ENCODE peak calls at places on chromosomes 7 and 10, in five cellular contexts. I is uterus, V is endothelial cell of umbilical vein, N is heart left ventricle, Y is IMR-90. R is an unnamed sample.

GRCh38 chr7:46682841-46683624 is 762.0 kb upstream of the IGFBP3 start:
- DNase-seq in N (no peak), I (no peak), V (no peak), Y (peak), R (no peak)

GRCh38 chr7:32519763-32520162 is 24.5 kb downstream of the AVL9 start:
- DNase-seq in Y (no peak), N (no peak), I (no peak), V (no peak), R (no peak)

GRCh38 chr7:122143376-122143750 is 686 bp downstream of the AASS start:
- DNase-seq in N (peak), V (peak), I (peak), Y (peak), R (peak)

GRCh38 chr10:7896297-7896696 is 78.0 kb downstream of the TAF3 start:
- DNase-seq in I (no peak), V (no peak), N (no peak), Y (no peak), R (no peak)

GRCh38 chr10:2944788-2945187 is 122.6 kb upstream of the PFKP start:
- DNase-seq in I (no peak), V (no peak), Y (no peak), N (no peak), R (no peak)

GRCh38 chr10:35208536-35208935 is 81.9 kb downstream of the CREM start:
- DNase-seq in N (no peak), I (no peak), Y (no peak), V (no peak), R (no peak)

GRCh38 chr7:94698275-94698674 is 42.3 kb upstream of the SGCE start:
- DNase-seq in I (no peak), N (no peak), Y (peak), V (peak), R (no peak)

GRCh38 chr10:126496771-126497545 is 108.7 kb upstream of the ADAM12 start:
- DNase-seq in N (no peak), I (no peak), Y (no peak), V (no peak), R (no peak)

GRCh38 chr7:149732111-149732561 is 41.3 kb downstream of the ZNF467 start:
- DNase-seq in Y (no peak), N (no peak), V (no peak), I (no peak), R (no peak)

GRCh38 chr10:76089626-76090185 is 658.3 kb downstream of the LRMDA start:
- DNase-seq in Y (no peak), I (no peak), V (no peak), N (no peak), R (no peak)

GRCh38 chr10:80515511-80515910 is 22.2 kb upstream of the SH2D4B start:
- DNase-seq in Y (no peak), N (no peak), I (no peak), V (no peak), R (no peak)

GRCh38 chr7:94064541-94065191 is 60.5 kb upstream of the BET1 start:
- DNase-seq in N (no peak), I (no peak), V (peak), Y (peak), R (no peak)

GRCh38 chr7:77657427-77658331 is 38.6 kb upstream of the RSBN1L start:
- DNase-seq in Y (peak), I (no peak), N (no peak), V (peak), R (no peak)

GRCh38 chr7:8481096-8481495 is 47.7 kb downstream of the NXPH1 start:
- DNase-seq in I (no peak), V (no peak), Y (no peak), N (no peak), R (no peak)

GRCh38 chr7:152624218-152624617 is 51.7 kb downstream of the XRCC2 start:
- DNase-seq in I (no peak), Y (no peak), N (no peak), V (no peak), R (no peak)

GRCh38 chr7:85068796-85069195 is 118.1 kb downstream of the SEMA3D start:
- DNase-seq in Y (peak), V (peak), N (no peak), I (no peak), R (no peak)

GRCh38 chr7:121107923-121108498 is 119.5 kb downstream of the CPED1 start:
- DNase-seq in I (no peak), N (no peak), V (peak), Y (peak), R (no peak)

GRCh38 chr10:43398939-43399871 is 9.8 kb downstream of the HNRNPF start:
- DNase-seq in I (no peak), Y (peak), N (no peak), V (no peak), R (no peak)

GRCh38 chr10:34723746-34724145 is 91.3 kb downstream of the PARD3 start:
- DNase-seq in Y (peak), I (peak), N (no peak), V (peak), R (peak)

GRCh38 chr10:89283174-89283987 is 18.5 kb upstream of the IFIT2 start:
- DNase-seq in Y (peak), N (no peak), V (no peak), I (no peak), R (no peak)

GRCh38 chr10:25758041-25758457 is 176.0 kb upstream of the MYO3A start:
- DNase-seq in I (no peak), N (no peak), V (no peak), Y (no peak), R (peak)

GRCh38 chr10:129386415-129387257 is 80.4 kb upstream of the MGMT start:
- DNase-seq in I (no peak), N (no peak), Y (no peak), V (peak), R (no peak)

GRCh38 chr10:129511086-129511485 is 44.0 kb downstream of the MGMT start:
- DNase-seq in I (no peak), N (no peak), V (no peak), Y (no peak), R (no peak)

GRCh38 chr10:79293841-79294705 is 53.2 kb upstream of the PPIF start:
- DNase-seq in I (no peak), Y (peak), V (peak), N (no peak), R (no peak)

GRCh38 chr7:139811106-139811505 is 18.0 kb upstream of the TBXAS1 start:
- DNase-seq in V (no peak), Y (peak), N (no peak), I (no peak), R (no peak)

GRCh38 chr10:62885656-62886461 is 69.7 kb upstream of the EGR2 start:
- DNase-seq in V (no peak), I (no peak), N (no peak), Y (peak), R (no peak)

GRCh38 chr7:45915606-45916005 is 5.5 kb downstream of the IGFBP3 start:
- DNase-seq in Y (peak), I (no peak), N (no peak), V (no peak), R (no peak)

GRCh38 chr10:129380279-129380678 is 86.8 kb upstream of the MGMT start:
- DNase-seq in I (no peak), Y (no peak), V (no peak), N (no peak), R (no peak)

GRCh38 chr7:36671432-36671829 is 52.9 kb downstream of the AOAH start:
- DNase-seq in Y (no peak), V (no peak), I (no peak), N (no peak), R (no peak)

GRCh38 chr10:130739757-130740145 is 571.8 kb downstream of the TCERG1L start:
- DNase-seq in I (no peak), Y (no peak), N (no peak), V (no peak), R (no peak)

GRCh38 chr7:98863601-98864000 is 6.2 kb downstream of the TMEM130 start:
- DNase-seq in I (no peak), V (no peak), N (no peak), Y (no peak), R (no peak)

GRCh38 chr7:106978425-106979386 is 65.8 kb upstream of the PRKAR2B start:
- DNase-seq in V (no peak), N (no peak), Y (no peak), I (no peak), R (no peak)
- TF ChIP-seq POLR2A in V (no peak), N (no peak), Y (no peak), I (no peak), R (no peak)

DNA sequence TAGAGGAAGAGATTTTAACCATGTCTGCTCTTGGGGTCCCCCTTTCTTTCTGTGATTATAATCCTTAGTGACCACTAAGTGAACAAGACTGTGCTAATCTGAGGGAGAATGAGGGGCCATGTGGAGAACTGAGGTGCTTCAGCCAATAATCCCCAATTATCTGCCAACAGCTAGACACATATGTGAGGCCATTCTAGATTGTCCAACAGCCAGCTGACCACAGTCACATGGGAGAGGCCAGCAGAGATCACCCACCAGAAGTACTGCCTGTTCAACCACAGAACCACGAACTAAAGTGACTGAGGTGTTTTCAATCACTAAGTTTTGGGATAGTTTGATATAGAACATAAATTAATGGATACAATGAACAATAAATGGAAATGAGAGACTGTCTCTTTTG is 74.3 kb downstream of the SEMA3E start:
- DNase-seq in I (no peak), N (no peak), V (no peak), Y (no peak), R (no peak)
- TF ChIP-seq POLR2A in I (no peak), N (no peak), V (no peak), Y (no peak), R (no peak)

GRCh38 chr7:102463841-102464576 is 654 bp downstream of the ALKBH4 start:
- DNase-seq in V (no peak), I (no peak), Y (no peak), N (peak), R (no peak)
- TF ChIP-seq POLR2A in V (no peak), I (no peak), Y (no peak), N (no peak), R (no peak)

DNA sequence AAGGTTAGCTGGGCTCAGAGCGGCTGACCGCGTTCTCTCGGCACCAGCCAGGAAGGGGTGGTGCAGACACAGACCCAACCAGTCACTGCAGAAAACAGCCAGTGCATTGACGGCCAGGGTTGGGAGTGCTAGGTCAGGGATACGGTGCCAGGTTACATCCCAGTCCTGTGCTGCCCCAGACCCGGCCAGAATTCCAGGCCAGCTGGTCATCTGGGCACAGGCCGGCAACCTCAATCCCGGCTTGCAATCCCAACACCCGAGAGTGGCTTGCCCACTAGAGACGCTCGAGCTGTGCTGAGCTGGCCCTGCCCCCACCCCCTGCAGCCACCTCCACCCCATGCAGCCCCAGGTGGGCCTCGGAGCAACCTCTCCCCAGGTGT is 3.8 kb downstream of the PRAP1 start:
- DNase-seq in I (no peak), V (no peak), Y (no peak), N (peak), R (no peak)
- TF ChIP-seq POLR2A in I (no peak), V (no peak), Y (no peak), N (no peak), R (no peak)

GRCh38 chr10:113663142-113663541 is 699 bp downstream of the NRAP start:
- DNase-seq in N (no peak), I (no peak), V (no peak), Y (no peak), R (no peak)
- TF ChIP-seq POLR2A in N (no peak), I (no peak), V (no peak), Y (no peak), R (no peak)